ENCODE peak calls at places on chromosomes 6 and 20, in five cellular contexts. V is stomach, K is upper lobe of left lung, L is gastrocnemius medialis, I is prostate gland. N is an unnamed sample.

GRCh38 chr6:50076431-50076830 is 26.7 kb upstream of the DEFB112 start:
- DNase-seq in V (no peak), K (no peak), L (no peak), I (no peak), N (no peak)

GRCh38 chr6:47288245-47289090 is 21.2 kb downstream of the TNFRSF21 start:
- DNase-seq in V (peak), K (no peak), L (no peak), I (no peak), N (no peak)

GRCh38 chr20:10221022-10221421 is 2.4 kb downstream of the SNAP25 start:
- DNase-seq in V (no peak), K (no peak), L (no peak), I (no peak), N (no peak)

GRCh38 chr6:79146426-79146825 is 68.4 kb upstream of the PHIP start:
- DNase-seq in V (no peak), K (no peak), L (no peak), I (no peak), N (no peak)

GRCh38 chr6:131378874-131379273 is 194.2 kb upstream of the ARG1 start:
- DNase-seq in V (no peak), K (no peak), L (no peak), I (no peak), N (no peak)

GRCh38 chr6:107460074-107460631 is 789 bp upstream of the PDSS2 start:
- DNase-seq in V (no peak), K (no peak), L (no peak), I (no peak), N (no peak)

GRCh38 chr6:16064687-16065086 is 64.2 kb upstream of the MYLIP start:
- DNase-seq in V (no peak), K (no peak), L (no peak), I (no peak), N (no peak)

GRCh38 chr6:153301602-153302001 is 170.5 kb upstream of the RGS17 start:
- DNase-seq in V (no peak), K (no peak), L (no peak), I (no peak), N (no peak)

GRCh38 chr6:147201885-147202515 is 2.2 kb upstream of the STXBP5 start:
- DNase-seq in V (no peak), K (peak), L (no peak), I (no peak), N (peak)

GRCh38 chr20:1813674-1814635 is 81.3 kb upstream of the SIRPA start:
- DNase-seq in V (no peak), K (no peak), L (no peak), I (no peak), N (no peak)

GRCh38 chr20:11585752-11586352 is 331.8 kb upstream of the BTBD3 start:
- DNase-seq in V (no peak), K (no peak), L (no peak), I (no peak), N (no peak)

GRCh38 chr20:36462440-36463211 is 78.7 kb upstream of the MYL9 start:
- DNase-seq in V (peak), K (peak), L (peak), I (peak), N (peak)

GRCh38 chr20:63739129-63740069 is at the start of gene SLC2A4RG:
- DNase-seq in V (peak), K (peak), L (peak), I (peak), N (peak)

GRCh38 chr6:29376003-29376402 is 912 bp upstream of the OR12D3 start:
- DNase-seq in V (no peak), K (no peak), L (no peak), I (no peak), N (no peak)

GRCh38 chr20:3218307-3218988 is 9.2 kb downstream of the ITPA start:
- DNase-seq in V (peak), K (peak), L (no peak), I (peak), N (no peak)

GRCh38 chr20:25081065-25081729 is 744 bp downstream of the VSX1 start:
- DNase-seq in V (peak), K (no peak), L (no peak), I (no peak), N (no peak)

GRCh38 chr6:37696841-37697735 is 595 bp downstream of the MDGA1 start:
- DNase-seq in V (peak), K (no peak), L (no peak), I (no peak), N (no peak)

GRCh38 chr6:99225172-99225571 is 124.3 kb downstream of the FAXC start:
- DNase-seq in V (no peak), K (no peak), L (peak), I (no peak), N (no peak)

GRCh38 chr6:99216959-99217358 is 132.5 kb downstream of the FAXC start:
- DNase-seq in V (no peak), K (no peak), L (no peak), I (no peak), N (no peak)

GRCh38 chr6:99219788-99220187 is 129.7 kb downstream of the FAXC start:
- DNase-seq in V (peak), K (peak), L (no peak), I (no peak), N (no peak)
- TF ChIP-seq CTCF in V (peak), K (no peak), L (no peak), I (no peak), N (no peak)

GRCh38 chr20:20391766-20392165 is 23.9 kb downstream of the INSM1 start:
- DNase-seq in V (no peak), K (no peak), L (no peak), I (no peak), N (no peak)
- TF ChIP-seq POLR2A in V (no peak), K (no peak), L (no peak), I (no peak), N (no peak)

DNA sequence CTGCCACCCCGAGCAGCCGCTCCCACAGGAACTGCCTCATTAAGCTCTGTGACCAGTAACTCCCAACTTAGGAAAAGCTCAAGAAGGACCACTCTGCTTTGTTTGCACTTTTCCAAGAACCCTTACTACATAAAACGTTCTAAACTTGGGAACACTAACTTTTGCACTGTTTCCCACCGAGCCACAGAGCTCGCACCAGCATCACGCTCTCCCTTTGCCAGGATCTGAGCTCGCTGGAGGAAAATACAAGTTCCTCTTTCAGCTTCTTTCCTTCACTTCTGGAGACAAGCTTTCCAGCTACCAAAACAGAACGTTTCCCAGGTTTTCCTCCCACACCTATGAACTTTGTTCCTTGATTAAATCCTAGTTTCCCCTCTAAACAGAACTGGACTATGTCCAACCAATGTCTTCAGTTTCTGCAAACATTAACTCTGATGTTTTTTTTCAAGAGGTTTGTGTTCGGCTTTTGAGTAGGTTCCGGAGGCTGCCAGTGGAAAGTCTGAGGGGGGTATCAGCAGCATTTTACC is 135.3 kb downstream of the LY86 start:
- DNase-seq in V (no peak), K (peak), L (no peak), I (no peak), N (peak)
- H3K4me3 ChIP-seq in V (peak), K (peak), L (no peak), I (no peak), N (peak)

DNA sequence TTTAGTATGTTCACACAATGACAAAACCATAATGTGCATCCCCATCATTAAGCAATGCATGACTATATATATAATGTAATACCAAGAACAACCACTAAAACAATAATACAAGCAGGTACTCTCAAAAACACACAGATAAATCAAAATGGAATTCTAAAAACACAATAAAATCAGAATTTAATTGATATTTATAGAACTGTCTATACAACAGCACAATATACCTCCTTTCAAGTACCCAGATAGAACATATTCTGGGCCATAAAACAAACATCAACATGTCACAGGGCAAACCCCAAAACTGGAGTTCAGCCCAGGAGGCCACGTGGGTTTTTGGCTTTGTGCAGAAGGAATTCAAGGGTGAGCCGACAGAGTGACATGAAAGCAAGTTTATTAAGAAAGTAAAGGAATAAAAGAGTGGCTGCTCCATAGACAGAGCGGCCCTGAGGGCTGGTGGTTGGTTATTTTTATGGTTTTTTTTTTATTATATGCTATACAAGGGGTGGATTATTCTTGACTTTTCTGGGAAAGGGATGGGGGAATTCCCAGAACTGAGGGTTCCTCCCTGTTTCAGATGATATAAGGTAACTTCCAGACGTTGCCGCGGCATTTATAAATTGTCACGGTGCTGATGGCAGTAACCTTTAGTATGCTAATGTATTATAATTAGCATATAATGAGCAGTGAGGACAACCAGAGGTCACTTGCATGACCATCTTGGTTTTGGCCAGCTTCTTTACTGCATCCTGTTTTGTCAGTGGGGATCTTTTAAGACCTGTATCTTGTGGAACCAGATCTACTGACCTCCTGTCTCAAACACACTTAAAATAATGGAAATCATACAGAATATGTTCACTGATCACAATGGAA is 5.6 kb downstream of the RAB23 start:
- DNase-seq in V (peak), K (no peak), L (no peak), I (peak), N (peak)
- TF ChIP-seq CTCF in V (no peak), K (no peak), L (no peak), I (no peak), N (no peak)

GRCh38 chr6:133955582-133956412 is 2.8 kb downstream of the TBPL1 start:
- DNase-seq in V (no peak), K (no peak), L (no peak), I (no peak), N (no peak)

GRCh38 chr6:133952815-133953633 is at the start of gene TBPL1:
- DNase-seq in V (peak), K (peak), L (peak), I (peak), N (peak)

GRCh38 chr6:133956413-133957049 is 3.5 kb downstream of the TBPL1 start:
- DNase-seq in V (no peak), K (no peak), L (no peak), I (no peak), N (no peak)

GRCh38 chr6:133953634-133954415 is 801 bp downstream of the TBPL1 start:
- DNase-seq in V (no peak), K (no peak), L (no peak), I (peak), N (peak)

DNA sequence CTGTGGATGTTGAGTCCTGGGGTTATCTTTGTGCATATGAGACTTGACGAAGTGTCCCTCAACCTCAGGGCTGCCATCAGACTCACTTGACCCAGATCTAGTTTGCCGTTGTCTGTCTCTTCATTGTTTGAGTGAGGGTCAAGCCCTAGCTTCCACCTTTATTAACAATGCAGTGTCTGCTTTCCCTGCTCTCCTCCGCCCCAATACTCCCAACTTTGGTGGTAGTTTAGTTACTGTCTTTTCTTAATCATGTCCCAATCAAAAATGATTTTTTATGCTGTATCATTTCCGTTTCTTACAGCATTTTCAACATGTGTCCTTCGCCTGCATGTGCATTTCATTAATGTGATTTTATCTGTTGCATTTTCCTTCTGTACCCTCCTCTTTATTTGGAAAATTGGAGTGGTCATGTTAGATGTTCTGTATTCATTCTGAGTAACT is 2.1 kb downstream of the TBPL1 start:
- DNase-seq in V (no peak), K (no peak), L (no peak), I (no peak), N (no peak)
- TF ChIP-seq POLR2A in V (no peak), K (no peak), L (no peak), I (no peak), N (no peak)

GRCh38 chr20:62265365-62265764 is 27.0 kb downstream of the OSBPL2 start:
- DNase-seq in V (no peak), K (no peak), L (no peak), I (no peak), N (no peak)

GRCh38 chr20:62268228-62268900 is 30.0 kb downstream of the OSBPL2 start:
- DNase-seq in V (no peak), K (no peak), L (no peak), I (no peak), N (no peak)

GRCh38 chr20:62267543-62267942 is 29.2 kb downstream of the OSBPL2 start:
- DNase-seq in V (no peak), K (no peak), L (peak), I (no peak), N (no peak)

GRCh38 chr20:62266851-62267250 is 28.5 kb downstream of the OSBPL2 start:
- DNase-seq in V (no peak), K (no peak), L (no peak), I (no peak), N (no peak)

GRCh38 chr20:62266340-62266739 is 28.0 kb downstream of the OSBPL2 start:
- DNase-seq in V (no peak), K (no peak), L (no peak), I (no peak), N (no peak)
- H3K4me3 ChIP-seq in V (no peak), K (no peak), L (no peak), I (no peak), N (no peak)

GRCh38 chr6:150153905-150154492 is 11.2 kb downstream of the PPP1R14C start:
- DNase-seq in V (no peak), K (no peak), L (no peak), I (no peak), N (no peak)
- TF ChIP-seq CTCF in V (no peak), K (no peak), L (no peak), I (no peak), N (no peak)

DNA sequence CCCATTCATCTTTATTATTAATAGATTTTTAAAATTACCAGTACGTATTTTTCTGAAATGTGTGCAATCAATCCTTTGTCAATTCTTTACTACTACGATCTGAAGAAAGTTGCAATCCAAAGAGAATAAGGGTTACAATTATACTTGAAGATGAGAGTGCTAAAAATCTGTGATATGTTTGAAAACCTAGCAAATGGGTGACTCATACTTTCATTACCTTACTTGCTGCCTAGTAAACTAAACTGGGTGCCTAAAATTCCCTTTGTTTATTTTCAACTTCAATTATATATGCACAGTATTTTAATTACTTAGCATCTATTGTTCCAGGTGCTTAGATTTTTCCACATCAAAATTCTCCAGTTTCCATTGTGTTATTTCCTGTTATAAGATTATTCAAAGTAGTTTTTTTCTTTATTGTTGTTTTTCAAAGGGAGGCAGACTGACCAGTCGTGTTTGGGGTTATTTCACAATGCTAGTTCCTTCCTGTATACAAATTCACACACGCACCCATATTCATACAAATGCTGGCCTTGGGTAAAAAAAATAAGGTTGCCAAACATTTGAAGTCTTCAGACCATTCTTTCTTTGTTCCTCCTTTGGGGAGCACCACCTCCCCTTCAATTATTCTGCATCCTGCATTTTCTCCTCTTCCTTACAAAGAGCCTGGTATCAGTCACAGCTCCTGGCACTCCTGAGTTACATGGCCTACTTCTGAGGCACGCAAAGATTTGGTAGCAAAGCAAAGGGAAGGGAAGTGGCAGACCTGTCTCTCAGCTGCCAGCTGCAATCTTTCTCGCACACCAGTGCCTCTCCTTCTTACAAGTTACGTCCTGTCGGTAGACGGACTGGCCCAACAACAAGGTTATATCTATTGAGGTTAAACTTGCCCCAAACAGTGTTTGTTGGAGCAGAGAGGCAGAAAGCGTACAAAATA is 16.2 kb upstream of the FAM135A start:
- DNase-seq in V (no peak), K (no peak), L (no peak), I (peak), N (no peak)
- TF ChIP-seq POLR2A in V (no peak), K (no peak), L (no peak), I (no peak), N (no peak)

N was measured in uterus.